ENCODE peak calls at places on chromosomes 13 and 19, in eight cellular contexts. J is IMR-90, B is A549, R is H1, G is WTC11, L is GM12878, S is K562, X is HepG2. C is an unnamed sample.

GRCh38 chr13:84430441-84430840 is 548.2 kb upstream of the SLITRK1 start:
- DNase-seq in B (no peak), R (no peak), S (no peak), L (no peak), J (peak), X (no peak), G (no peak), C (no peak)

GRCh38 chr13:85266771-85267170 is 532.4 kb downstream of the SLITRK6 start:
- DNase-seq in J (no peak), S (no peak), X (no peak), B (no peak), G (no peak), L (no peak), R (no peak), C (no peak)

GRCh38 chr13:23801141-23801540 is 88.1 kb downstream of the MIPEP start:
- DNase-seq in B (no peak), L (no peak), X (no peak), J (no peak), S (no peak), R (no peak), G (no peak), C (no peak)

GRCh38 chr13:37192986-37193385 is 87.5 kb upstream of the CSNK1A1L start:
- DNase-seq in G (no peak), B (no peak), J (peak), L (no peak), S (no peak), R (no peak), X (no peak), C (no peak)

GRCh38 chr19:31783592-31783991 is 434.4 kb upstream of the TSHZ3 start:
- DNase-seq in B (no peak), X (no peak), L (no peak), G (no peak), S (no peak), J (no peak), R (no peak), C (no peak)

GRCh38 chr19:45340232-45340898 is at the start of gene KLC3:
- DNase-seq in L (no peak), S (peak), X (no peak), R (no peak), J (no peak), B (no peak), G (peak), C (peak)

GRCh38 chr19:30153326-30154210 is 211.5 kb downstream of the URI1 start:
- DNase-seq in L (peak), G (no peak), R (no peak), X (no peak), S (no peak), B (no peak), J (no peak), C (peak)

GRCh38 chr13:39788097-39788496 is 132.6 kb downstream of the COG6 start:
- DNase-seq in J (no peak), S (no peak), G (no peak), B (no peak), X (no peak), L (no peak), R (no peak), C (no peak)

GRCh38 chr13:68047889-68048288 is 817.8 kb upstream of the PCDH9 start:
- DNase-seq in L (no peak), B (no peak), R (no peak), G (no peak), X (no peak), S (no peak), J (no peak), C (no peak)

GRCh38 chr19:45883881-45884681 is 1.9 kb downstream of the IRF2BP1 start:
- DNase-seq in S (no peak), L (no peak), J (no peak), X (no peak), R (no peak), B (no peak), G (no peak), C (peak)

GRCh38 chr13:60755380-60756163 is 358.6 kb downstream of the TDRD3 start:
- DNase-seq in X (no peak), G (peak), L (no peak), R (no peak), S (no peak), B (peak), J (no peak), C (no peak)

GRCh38 chr19:9981406-9982260 is 28.7 kb downstream of the COL5A3 start:
- DNase-seq in G (no peak), R (no peak), X (no peak), S (no peak), B (no peak), L (no peak), J (no peak), C (no peak)

GRCh38 chr19:42601811-42602443 is 7.2 kb upstream of the CEACAM8 start:
- DNase-seq in L (no peak), X (peak), G (peak), J (peak), R (no peak), B (peak), S (peak), C (no peak)

GRCh38 chr13:75787249-75787940 is 151.3 kb downstream of the LMO7 start:
- DNase-seq in J (peak), X (no peak), S (no peak), B (peak), R (no peak), L (no peak), G (no peak), C (no peak)

GRCh38 chr13:91904597-91904996 is 506.2 kb downstream of the GPC5 start:
- DNase-seq in S (no peak), L (peak), J (no peak), G (no peak), R (no peak), X (no peak), B (no peak), C (no peak)

GRCh38 chr13:79405501-79405830 is 589 bp downstream of the RBM26 start:
- DNase-seq in J (no peak), G (peak), S (no peak), L (no peak), R (no peak), B (peak), X (no peak), C (no peak)

GRCh38 chr19:13337181-13337580 is 169.1 kb downstream of the CACNA1A start:
- DNase-seq in X (no peak), G (no peak), S (no peak), B (no peak), L (no peak), R (no peak), J (no peak), C (no peak)

GRCh38 chr13:45409993-45410392 is 8.2 kb downstream of the SLC25A30 start:
- DNase-seq in B (no peak), L (no peak), X (no peak), S (no peak), R (no peak), G (no peak), J (no peak), C (no peak)

GRCh38 chr13:98482476-98483444 is 94.1 kb downstream of the STK24 start:
- DNase-seq in J (peak), L (no peak), S (no peak), G (no peak), X (no peak), B (no peak), R (no peak), C (no peak)

GRCh38 chr19:3670258-3670795 is 29.9 kb downstream of the PIP5K1C start:
- DNase-seq in G (no peak), S (peak), L (no peak), R (no peak), J (peak), X (no peak), B (peak), C (no peak)

GRCh38 chr19:56314018-56314583 is 538 bp downstream of the ZSCAN5A start:
- DNase-seq in X (peak), G (peak), S (no peak), L (no peak), B (no peak), J (peak), R (peak), C (no peak)

GRCh38 chr19:4581381-4582111 is 22.1 kb upstream of the SEMA6B start:
- DNase-seq in S (peak), R (no peak), B (no peak), J (no peak), L (no peak), G (peak), X (no peak), C (peak)

GRCh38 chr13:41694902-41695301 is 237.6 kb downstream of the RGCC start:
- DNase-seq in S (no peak), R (no peak), J (peak), B (peak), G (no peak), L (peak), X (no peak), C (no peak)

GRCh38 chr13:86933676-86934075 is 737.5 kb upstream of the SLITRK5 start:
- DNase-seq in J (no peak), L (no peak), B (no peak), G (no peak), R (no peak), X (no peak), S (no peak), C (no peak)

GRCh38 chr19:50514346-50515167 is 844 bp upstream of the ASPDH start:
- DNase-seq in B (no peak), J (no peak), G (no peak), R (no peak), L (no peak), X (no peak), S (no peak), C (peak)

GRCh38 chr13:102852556-102852955 is 6.7 kb downstream of the ERCC5 start:
- DNase-seq in B (no peak), G (no peak), X (no peak), R (no peak), L (no peak), S (no peak), J (no peak), C (no peak)

GRCh38 chr13:113013878-113014751 is 45.1 kb downstream of the MCF2L start:
- DNase-seq in S (no peak), R (no peak), X (no peak), G (no peak), L (no peak), J (no peak), B (no peak), C (no peak)

GRCh38 chr13:29514720-29515310 is 80.7 kb downstream of the SLC7A1 start:
- DNase-seq in B (no peak), S (no peak), X (no peak), L (no peak), R (no peak), G (no peak), J (no peak), C (no peak)

GRCh38 chr13:33657274-33657673 is 160.7 kb upstream of the RFC3 start:
- DNase-seq in J (no peak), G (no peak), S (no peak), R (no peak), B (no peak), L (no peak), X (no peak), C (no peak)

GRCh38 chr13:24664726-24665409 is 15.3 kb upstream of the ATP12A start:
- DNase-seq in J (peak), G (no peak), R (no peak), L (no peak), B (no peak), X (no peak), S (no peak), C (no peak)

GRCh38 chr13:37995052-37995451 is 125.5 kb upstream of the TRPC4 start:
- DNase-seq in R (no peak), G (no peak), J (peak), B (no peak), X (no peak), S (no peak), L (no peak), C (no peak)

GRCh38 chr19:38667552-38668205 is 20.2 kb downstream of the ACTN4 start:
- DNase-seq in X (no peak), L (no peak), G (no peak), R (no peak), J (peak), B (no peak), S (no peak), C (no peak)

GRCh38 chr13:81350056-81350455 is 1009.1 kb upstream of the SPRY2 start:
- DNase-seq in X (no peak), J (no peak), B (no peak), G (no peak), R (no peak), S (no peak), L (no peak), C (no peak)

GRCh38 chr19:33488826-33489225 is 32.8 kb downstream of the PEPD start:
- DNase-seq in S (no peak), L (no peak), B (no peak), G (no peak), R (no peak), J (no peak), X (no peak), C (no peak)
- TF ChIP-seq USF2 in S (no peak), L (no peak), B (no peak), G (no peak), R (no peak), J (no peak), X (no peak), C (no peak)

GRCh38 chr19:19568802-19569756 is 31.0 kb downstream of the CILP2 start:
- DNase-seq in J (peak), B (no peak), S (no peak), R (no peak), G (no peak), L (no peak), X (no peak), C (no peak)
- TF ChIP-seq USF2 in J (no peak), B (no peak), S (no peak), R (no peak), G (no peak), L (no peak), X (no peak), C (no peak)

GRCh38 chr13:93558637-93559036 is 332.0 kb downstream of the GPC6 start:
- DNase-seq in R (no peak), S (no peak), J (peak), B (no peak), L (no peak), G (no peak), X (no peak), C (no peak)
- TF ChIP-seq USF2 in R (no peak), S (no peak), J (no peak), B (no peak), L (no peak), G (no peak), X (no peak), C (no peak)

DNA sequence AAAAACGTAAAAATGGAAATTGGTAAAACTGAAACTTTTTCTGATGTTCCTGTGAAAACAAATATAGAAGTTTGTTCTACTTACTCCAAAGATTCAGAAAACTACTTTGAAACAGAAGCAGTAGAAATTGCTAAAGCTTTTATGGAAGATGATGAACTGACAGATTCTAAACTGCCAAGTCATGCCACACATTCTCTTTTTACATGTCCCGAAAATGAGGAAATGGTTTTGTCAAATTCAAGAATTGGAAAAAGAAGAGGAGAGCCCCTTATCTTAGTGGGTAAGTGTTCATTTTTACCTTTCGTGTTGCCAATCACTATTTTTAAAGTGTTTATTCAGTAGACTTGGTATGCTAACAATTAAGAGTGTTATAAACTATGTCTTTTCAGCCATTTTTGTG is 25.6 kb downstream of the BRCA2 start:
- DNase-seq in R (no peak), B (no peak), S (no peak), L (no peak), J (no peak), X (no peak), G (no peak), C (no peak)
- TF ChIP-seq USF2 in R (no peak), B (no peak), S (no peak), L (no peak), J (no peak), X (no peak), G (no peak), C (no peak)

DNA sequence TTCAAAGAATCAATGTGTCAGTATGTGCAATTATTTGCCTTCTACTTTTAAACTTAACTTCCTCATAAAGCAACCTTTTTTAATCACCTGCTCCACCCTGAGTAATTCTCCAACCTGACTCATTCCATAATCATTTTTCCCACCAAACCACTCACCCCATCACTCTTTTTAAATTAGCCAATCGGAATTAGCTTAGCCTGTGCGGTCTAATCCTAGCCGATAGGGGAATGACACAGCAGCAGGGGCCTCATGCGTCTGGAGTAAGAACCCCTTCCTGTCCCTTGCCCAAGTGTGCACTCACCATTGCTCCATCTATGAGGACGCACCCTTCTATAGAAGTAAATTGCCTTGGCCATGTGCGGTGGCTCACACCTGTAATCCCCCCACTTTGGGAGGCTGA is 27.4 kb upstream of the ZNF83 start:
- DNase-seq in S (peak), R (no peak), B (no peak), J (peak), G (no peak), L (no peak), X (no peak), C (no peak)
- TF ChIP-seq USF2 in S (no peak), R (no peak), B (no peak), J (no peak), G (no peak), L (no peak), X (no peak), C (no peak)